ENCODE peak calls at places on chromosomes 1 and 21, in six cellular contexts. H is fibroblast of lung, W is tibial artery, V is coronary artery, K is aorta, F is dorsolateral prefrontal cortex. N is an unnamed sample.

GRCh38 chr1:177848577-177848976 is 121.3 kb downstream of the SEC16B start:
- DNase-seq in K (no peak), V (no peak), W (no peak), F (no peak), H (peak; percentile 12), N (no peak)

GRCh38 chr1:44367932-44368331 is 12.9 kb upstream of the ERI3 start:
- DNase-seq in F (no peak), H (no peak), K (no peak), V (no peak), W (no peak), N (no peak)

GRCh38 chr1:202835548-202836072 is 24.9 kb downstream of the PCAT6 start:
- DNase-seq in V (no peak), F (no peak), H (no peak), W (no peak), K (no peak), N (no peak)

GRCh38 chr21:31235671-31236450 is 108.2 kb downstream of the TIAM1 start:
- DNase-seq in F (no peak), H (no peak), V (no peak), W (no peak), K (no peak), N (no peak)

GRCh38 chr21:39221282-39221996 is 38.2 kb upstream of the PSMG1 start:
- DNase-seq in K (no peak), W (no peak), V (no peak), F (no peak), H (no peak), N (no peak)

GRCh38 chr1:212256404-212256803 is 28.8 kb upstream of the PPP2R5A start:
- DNase-seq in F (no peak), W (no peak), H (no peak), K (no peak), V (no peak), N (no peak)

GRCh38 chr1:2942410-2942809 is 78.9 kb upstream of the ACTRT2 start:
- DNase-seq in V (no peak), F (no peak), W (peak; percentile 56), K (peak; percentile 34), H (no peak), N (no peak)

GRCh38 chr1:116254776-116255175 is 118.3 kb upstream of the ATP1A1 start:
- DNase-seq in K (no peak), V (no peak), F (no peak), W (no peak), H (no peak), N (no peak)

GRCh38 chr1:56160916-56161315 is 418.4 kb downstream of the PLPP3 start:
- DNase-seq in W (no peak), V (no peak), F (no peak), K (no peak), H (no peak), N (no peak)

GRCh38 chr21:34355570-34355969 is 8.2 kb upstream of the KCNE2 start:
- DNase-seq in W (no peak), K (no peak), F (no peak), V (peak; percentile 16), H (no peak), N (no peak)

GRCh38 chr1:35958558-35958957 is 27.7 kb downstream of the AGO3 start:
- DNase-seq in V (no peak), F (no peak), K (no peak), W (no peak), H (no peak), N (no peak)

GRCh38 chr1:189859385-189859977 is 618.2 kb downstream of the BRINP3 start:
- DNase-seq in K (no peak), F (no peak), W (no peak), H (no peak), V (no peak), N (no peak)

GRCh38 chr21:31335957-31336738 is 7.9 kb downstream of the TIAM1 start:
- DNase-seq in V (no peak), W (no peak), K (no peak), F (peak; percentile 49), H (peak; percentile 86), N (peak; percentile 36)

GRCh38 chr1:226602186-226603029 is 53.8 kb downstream of the STUM start:
- DNase-seq in H (peak; percentile 95), K (peak; percentile 52), W (peak; percentile 75), F (no peak), V (no peak), N (peak; percentile 91)

GRCh38 chr1:29853716-29854330 is 617.5 kb downstream of the PTPRU start:
- DNase-seq in V (peak; percentile 50), W (peak; percentile 54), F (no peak), H (no peak), K (no peak), N (no peak)

GRCh38 chr1:68207129-68207689 is 25.1 kb downstream of the WLS start:
- DNase-seq in K (no peak), H (peak; percentile 68), V (no peak), F (no peak), W (no peak), N (peak; percentile 19)

GRCh38 chr21:45289655-45290515 is 2.2 kb upstream of the POFUT2 start:
- DNase-seq in W (peak; percentile 54), K (no peak), V (peak; percentile 72), F (no peak), H (peak; percentile 39), N (no peak)

GRCh38 chr1:173202430-173203145 is 4.5 kb downstream of the TNFSF4 start:
- DNase-seq in V (no peak), K (no peak), W (no peak), H (peak; percentile 92), F (no peak), N (peak; percentile 77)

GRCh38 chr1:230429072-230429735 is 3.1 kb upstream of the PGBD5 start:
- DNase-seq in V (no peak), K (no peak), W (no peak), H (no peak), F (no peak), N (no peak)

GRCh38 chr21:38804617-38805281 is 980 bp upstream of the ETS2 start:
- DNase-seq in V (peak; percentile 87), K (peak; percentile 83), F (peak; percentile 37), W (peak; percentile 90), H (peak; percentile 61), N (no peak)

GRCh38 chr1:11178021-11179015 is 10.8 kb upstream of the ANGPTL7 start:
- DNase-seq in F (no peak), W (no peak), H (peak; percentile 37), V (no peak), K (no peak), N (no peak)

GRCh38 chr1:83023212-83023611 is 975.7 kb downstream of the TTLL7 start:
- DNase-seq in V (no peak), H (no peak), K (no peak), F (no peak), W (no peak), N (no peak)

GRCh38 chr1:8027748-8028631 is 1.9 kb upstream of the ERRFI1 start:
- DNase-seq in K (no peak), V (no peak), H (peak; percentile 88), W (no peak), F (no peak), N (no peak)
- H3K4me3 ChIP-seq in K (no peak overlapping the region), V (peak overlapping the region; percentile 97), H (peak overlapping the region; percentile 29), W (peak overlapping the region; percentile 91), F (no peak overlapping the region), N (no peak overlapping the region)

GRCh38 chr1:76075877-76076276 is 1.3 kb downstream of the ST6GALNAC3 start:
- DNase-seq in K (no peak), F (no peak), V (no peak), H (peak; percentile 68), W (no peak), N (no peak)
- H3K4me3 ChIP-seq in K (no peak overlapping the region), F (peak overlapping the region; percentile 96), V (peak overlapping the region; percentile 76), H (peak overlapping the region; percentile 68), W (no peak overlapping the region), N (no peak overlapping the region)

GRCh38 chr1:1206376-1207253 is at the start of gene TNFRSF18:
- DNase-seq in V (no peak), K (peak; percentile 45), W (no peak), H (peak; percentile 6), F (no peak), N (no peak)
- H3K4me3 ChIP-seq in V (peak within 1 kb of the TSS; percentile 63), K (no peak within 1 kb of the TSS), W (no peak within 1 kb of the TSS), H (no peak within 1 kb of the TSS), F (peak within 1 kb of the TSS; percentile 58), N (no peak within 1 kb of the TSS)

GRCh38 chr1:40383488-40384412 is 10.2 kb downstream of the SMAP2 start:
- DNase-seq in K (no peak), F (no peak), W (no peak), V (no peak), H (peak; percentile 84), N (no peak)
- H3K4me3 ChIP-seq in K (no peak overlapping the region), F (peak overlapping the region; percentile 38), W (no peak overlapping the region), V (peak overlapping the region; percentile 35), H (no peak overlapping the region), N (no peak overlapping the region)

GRCh38 chr1:20726932-20727745 is 5.4 kb downstream of the SH2D5 start:
- DNase-seq in F (peak; percentile 9), V (peak; percentile 62), K (no peak), H (no peak), W (no peak), N (no peak)

GRCh38 chr1:20729155-20729931 is 3.2 kb downstream of the SH2D5 start:
- DNase-seq in F (peak; percentile 20), H (no peak), K (no peak), V (peak; percentile 70), W (no peak), N (no peak)

GRCh38 chr1:20729990-20730689 is 2.4 kb downstream of the SH2D5 start:
- DNase-seq in V (no peak), H (no peak), K (no peak), W (no peak), F (peak; percentile 19), N (no peak)

GRCh38 chr1:20727746-20728316 is 4.7 kb downstream of the SH2D5 start:
- DNase-seq in H (no peak), K (no peak), F (peak; percentile 18), W (no peak), V (peak; percentile 59), N (no peak)

DNA sequence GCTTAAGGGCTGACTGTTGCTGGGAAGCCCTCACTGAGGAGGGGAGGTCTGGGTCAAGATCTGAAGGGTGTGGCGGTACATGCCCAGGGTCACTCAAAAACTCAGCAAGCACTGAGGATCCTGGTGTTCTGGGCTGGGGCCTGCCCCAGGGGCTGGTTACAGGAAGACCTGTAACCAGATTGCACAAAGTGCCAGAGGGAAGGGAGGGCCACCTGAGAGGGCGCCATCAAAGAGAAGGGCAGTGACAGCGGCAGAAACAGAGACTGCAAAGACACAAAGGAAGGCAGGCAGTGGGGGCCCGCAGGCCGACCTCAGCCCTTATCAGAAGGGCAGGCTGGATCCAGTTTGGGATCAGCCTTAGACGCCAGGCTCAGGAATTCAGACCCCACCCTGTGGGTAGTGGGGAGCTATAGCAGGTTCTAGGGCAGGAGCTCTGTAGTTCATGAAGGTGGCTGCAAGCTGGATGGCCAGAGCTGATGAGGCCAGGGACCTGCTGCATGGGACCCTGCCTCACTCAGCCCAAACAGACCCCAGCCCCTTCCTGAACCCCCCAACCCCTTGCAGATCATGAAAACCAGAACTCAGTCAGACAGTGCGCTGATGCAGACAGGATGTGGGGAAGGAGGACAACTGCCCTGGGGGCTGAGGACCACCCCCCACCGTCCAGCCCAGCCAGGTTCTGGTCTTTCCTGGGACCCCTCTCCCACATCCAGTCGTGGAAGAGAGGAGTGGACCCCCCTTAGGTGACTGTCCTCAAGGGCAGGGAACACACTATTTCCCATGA is 3.9 kb downstream of the SH2D5 start:
- DNase-seq in W (no peak), F (peak; percentile 18), H (no peak), V (no peak), K (no peak), N (no peak)
- H3K4me3 ChIP-seq in W (no peak overlapping the region), F (no peak overlapping the region), H (no peak overlapping the region), V (no peak overlapping the region), K (no peak overlapping the region), N (no peak overlapping the region)

GRCh38 chr1:160127865-160128523 is 12.4 kb downstream of the ATP1A2 start:
- DNase-seq in F (no peak), W (no peak), H (peak; percentile 38), K (no peak), V (no peak), N (peak; percentile 8)
- H3K4me3 ChIP-seq in F (no peak overlapping the region), W (no peak overlapping the region), H (no peak overlapping the region), K (no peak overlapping the region), V (no peak overlapping the region), N (no peak overlapping the region)

N was measured in BJ.